ENCODE peak calls at places on chromosomes 3 and 15, in five cellular contexts. R is GM23338, A is AG09319, D is coronary artery, W is AG09309. Q is an unnamed sample.

GRCh38 chr3:94299741-94300140 is 236.9 kb downstream of the NSUN3 start:
- DNase-seq in A (no peak), W (no peak), R (no peak), D (no peak), Q (no peak)

GRCh38 chr3:193960485-193961172 is 175.3 kb upstream of the HES1 start:
- DNase-seq in R (no peak), A (no peak), D (no peak), W (no peak), Q (no peak)

GRCh38 chr3:16355864-16356263 is 90.9 kb downstream of the OXNAD1 start:
- DNase-seq in R (no peak), A (no peak), D (no peak), W (no peak), Q (no peak)

GRCh38 chr3:127105996-127106855 is 86.7 kb upstream of the PRR23E start:
- DNase-seq in W (no peak), D (peak), A (no peak), R (no peak), Q (no peak)

GRCh38 chr3:69200384-69201068 is 78.1 kb upstream of the LMOD3 start:
- DNase-seq in D (no peak), R (peak), A (no peak), W (no peak), Q (peak)

GRCh38 chr3:161920196-161920595 is 423.6 kb downstream of the OTOL1 start:
- DNase-seq in R (no peak), D (no peak), W (no peak), A (no peak), Q (no peak)

GRCh38 chr15:34799149-34799824 is 3.9 kb upstream of the ACTC1 start:
- DNase-seq in W (no peak), D (peak), R (peak), A (no peak), Q (no peak)

GRCh38 chr3:89227634-89228033 is 120.2 kb downstream of the EPHA3 start:
- DNase-seq in W (no peak), D (no peak), A (no peak), R (no peak), Q (no peak)

GRCh38 chr15:69798481-69799315 is 299.0 kb downstream of the TLE3 start:
- DNase-seq in A (no peak), D (peak), W (no peak), R (no peak), Q (no peak)

GRCh38 chr3:16887130-16887529 is 2.4 kb downstream of the PLCL2 start:
- DNase-seq in W (no peak), A (no peak), D (no peak), R (no peak), Q (no peak)

GRCh38 chr3:166837535-166837934 is 542.6 kb downstream of the ZBBX start:
- DNase-seq in W (no peak), D (no peak), A (no peak), R (peak), Q (no peak)

GRCh38 chr3:170992854-170993253 is 33.7 kb downstream of the SLC2A2 start:
- DNase-seq in W (no peak), D (no peak), R (no peak), A (no peak), Q (no peak)

GRCh38 chr3:107641572-107642307 is 119.0 kb downstream of the BBX start:
- DNase-seq in R (no peak), D (no peak), A (peak), W (no peak), Q (no peak)

GRCh38 chr15:78004919-78005634 is 72.4 kb downstream of the TBC1D2B start:
- DNase-seq in W (peak), D (peak), A (peak), R (no peak), Q (no peak)

GRCh38 chr15:33960160-33960559 is 8.1 kb upstream of the CHRM5 start:
- DNase-seq in W (no peak), A (no peak), D (no peak), R (no peak), Q (no peak)

GRCh38 chr15:31262901-31263671 is 63.5 kb upstream of the KLF13 start:
- DNase-seq in W (peak), D (peak), R (no peak), A (no peak), Q (peak)

GRCh38 chr15:65903296-65904073 is 34.2 kb downstream of the RAB11A start:
- DNase-seq in R (no peak), A (no peak), W (no peak), D (no peak), Q (no peak)

GRCh38 chr3:197490659-197491058 is 65.1 kb downstream of the BDH1 start:
- DNase-seq in R (no peak), D (no peak), A (no peak), W (no peak), Q (no peak)
- TF ChIP-seq CTCF in R (no peak), D (no peak), A (no peak), W (no peak), Q (no peak)

GRCh38 chr3:150519026-150519425 is 27.3 kb downstream of the SERP1 start:
- DNase-seq in W (no peak), A (no peak), D (no peak), R (no peak), Q (no peak)
- TF ChIP-seq CTCF in W (no peak), A (no peak), D (no peak), R (no peak), Q (no peak)

GRCh38 chr3:58237238-58237939 is at the start of gene ABHD6:
- DNase-seq in A (no peak), D (peak), R (peak), W (peak), Q (peak)
- TF ChIP-seq CTCF in A (peak), D (no peak), R (peak), W (no peak), Q (no peak)

DNA sequence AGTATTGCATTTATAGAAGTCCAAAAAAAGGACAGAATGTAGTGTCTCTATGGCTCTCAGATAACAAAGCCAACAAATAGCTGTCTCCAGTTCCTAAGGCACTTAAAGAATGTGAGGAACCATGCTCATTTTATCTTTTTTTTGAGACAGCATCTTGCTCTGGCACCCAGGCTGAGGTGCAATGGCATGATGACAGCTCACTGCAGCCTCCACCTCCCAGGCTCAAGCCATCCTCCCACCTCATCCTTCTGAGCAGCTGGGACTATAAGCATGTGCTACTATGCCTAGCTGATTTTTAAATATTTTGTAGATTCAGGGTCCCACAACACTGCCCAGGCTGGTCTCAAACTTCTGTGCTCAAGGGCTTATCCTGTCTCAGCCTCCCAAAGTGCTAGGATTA is 16.1 kb downstream of the ISY1 start:
- DNase-seq in W (no peak), R (no peak), D (no peak), A (no peak), Q (no peak)
- TF ChIP-seq CTCF in W (no peak), R (no peak), D (no peak), A (no peak), Q (no peak)

DNA sequence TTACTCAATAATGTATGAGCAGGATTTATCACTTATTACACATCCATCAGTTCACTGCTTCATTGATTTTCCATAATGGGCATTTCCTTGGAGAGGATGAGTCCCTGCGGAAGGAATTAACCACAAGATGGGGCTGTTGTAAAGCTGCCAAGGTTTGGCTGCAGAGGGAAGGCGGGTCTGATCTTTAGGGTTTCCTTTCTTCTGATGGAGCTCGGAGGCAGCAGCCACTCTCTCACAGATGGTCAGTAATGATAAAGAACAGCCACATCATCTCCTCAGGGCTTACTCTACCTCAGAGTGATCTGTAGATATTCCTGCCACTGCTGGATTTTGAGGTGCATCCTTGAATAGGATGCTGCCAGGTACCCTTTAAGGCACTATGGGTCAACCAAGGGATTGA is 115.2 kb downstream of the USP13 start:
- DNase-seq in W (peak), R (peak), D (no peak), A (peak), Q (no peak)
- TF ChIP-seq CTCF in W (peak), R (peak), D (no peak), A (peak), Q (no peak)

GRCh38 chr3:25679642-25680302 is 15.1 kb upstream of the TOP2B start:
- DNase-seq in W (no peak), R (no peak), A (no peak), D (no peak), Q (no peak)

GRCh38 chr3:25683882-25684281 is 19.2 kb upstream of the TOP2B start:
- DNase-seq in A (no peak), R (no peak), W (no peak), D (no peak), Q (no peak)

GRCh38 chr3:25686766-25687165 is 22.1 kb upstream of the TOP2B start:
- DNase-seq in D (no peak), R (peak), W (no peak), A (no peak), Q (no peak)

GRCh38 chr3:25679166-25679565 is 14.5 kb upstream of the TOP2B start:
- DNase-seq in A (no peak), D (no peak), W (no peak), R (peak), Q (no peak)

GRCh38 chr3:25683410-25683809 is 18.7 kb upstream of the TOP2B start:
- DNase-seq in A (no peak), W (no peak), D (no peak), R (no peak), Q (no peak)
- TF ChIP-seq CTCF in A (no peak), W (no peak), D (no peak), R (no peak), Q (no peak)

GRCh38 chr15:44530653-44531052 is 6.3 kb upstream of the EIF3J start:
- DNase-seq in A (no peak), D (no peak), W (no peak), R (no peak), Q (no peak)

GRCh38 chr15:44535092-44535491 is 1.9 kb upstream of the EIF3J start:
- DNase-seq in R (no peak), A (no peak), W (no peak), D (no peak), Q (no peak)

GRCh38 chr15:44535509-44536297 is 1.2 kb upstream of the EIF3J start:
- DNase-seq in A (no peak), D (no peak), R (peak), W (no peak), Q (no peak)

GRCh38 chr15:44529864-44530604 is 6.9 kb upstream of the EIF3J start:
- DNase-seq in A (no peak), R (no peak), W (no peak), D (no peak), Q (no peak)

DNA sequence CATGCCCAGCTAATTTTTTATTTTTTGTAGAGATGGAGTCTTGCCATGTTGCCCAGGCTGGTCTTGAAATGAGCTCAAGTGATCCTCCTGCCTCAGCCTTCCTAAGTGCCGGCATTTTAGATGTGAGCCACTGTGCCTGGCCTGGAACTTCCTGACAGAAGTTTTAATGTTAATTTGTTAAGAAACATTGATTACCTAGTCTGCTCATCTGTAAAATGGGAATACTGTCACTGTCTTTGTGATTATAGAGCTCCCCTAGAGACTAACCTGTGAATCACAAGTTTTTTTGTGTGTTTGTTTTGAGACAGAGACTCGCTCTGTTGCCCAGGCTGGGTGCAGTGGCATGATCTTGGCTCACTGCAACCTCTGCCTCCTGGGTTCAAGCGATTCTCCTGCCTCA is 4.3 kb upstream of the EIF3J start:
- DNase-seq in A (no peak), W (no peak), D (no peak), R (peak), Q (no peak)
- TF ChIP-seq CTCF in A (no peak), W (no peak), D (no peak), R (no peak), Q (no peak)